ENCODE peak calls at places on chromosomes 16 and 17, in six cellular contexts. T, I, H, V, M and E are unnamed samples.

GRCh38 chr16:65667013-65667578 is 545.2 kb upstream of the CDH11 start:
- DNase-seq in I (no peak), T (no peak), M (no peak), H (peak; percentile 28), V (peak; percentile 45), E (peak; percentile 31)

GRCh38 chr17:44733753-44734152 is 25.0 kb upstream of the ADAM11 start:
- DNase-seq in M (no peak), H (no peak), T (no peak), I (no peak), V (peak; percentile 5), E (no peak)

GRCh38 chr16:53892155-53892554 is 188.2 kb downstream of the FTO start:
- DNase-seq in T (peak; percentile 52), V (peak; percentile 74), M (peak; percentile 45), I (peak; percentile 23), H (peak; percentile 81), E (peak; percentile 57)

GRCh38 chr17:59155439-59156177 is at the start of gene PRR11:
- DNase-seq in H (peak; percentile 100), T (peak; percentile 95), I (peak; percentile 92), V (peak; percentile 100), M (peak; percentile 100), E (peak; percentile 100)

GRCh38 chr17:59796138-59796537 is 88.7 kb downstream of the VMP1 start:
- DNase-seq in H (no peak), V (no peak), M (no peak), T (no peak), I (no peak), E (no peak)

GRCh38 chr17:3935140-3935542 is 18.9 kb upstream of the P2RX1 start:
- DNase-seq in H (peak; percentile 72), T (peak; percentile 81), I (peak; percentile 25), M (peak; percentile 20), V (peak; percentile 37), E (peak; percentile 63)

GRCh38 chr17:31321481-31321880 is at the start of gene EVI2A:
- DNase-seq in V (peak; percentile 92), I (peak; percentile 72), H (peak; percentile 88), T (peak; percentile 42), M (peak; percentile 78), E (peak; percentile 86)

GRCh38 chr17:30212750-30213149 is 22.7 kb downstream of the SLC6A4 start:
- DNase-seq in V (no peak), T (no peak), I (no peak), M (no peak), H (no peak), E (no peak)

GRCh38 chr16:5298202-5298601 is 200.6 kb upstream of the EEF2KMT start:
- DNase-seq in I (no peak), H (no peak), V (no peak), T (no peak), M (no peak), E (no peak)

GRCh38 chr17:21008516-21008915 is 34.3 kb downstream of the USP22 start:
- DNase-seq in T (no peak), I (no peak), V (no peak), H (no peak), M (no peak), E (no peak)

GRCh38 chr16:6031567-6031966 is 934.0 kb upstream of the EEF2KMT start:
- DNase-seq in V (no peak), H (no peak), T (no peak), M (no peak), I (no peak), E (no peak)

GRCh38 chr17:15660077-15660476 is 24.0 kb downstream of the TRIM16 start:
- DNase-seq in V (no peak), M (no peak), H (no peak), T (no peak), I (no peak), E (no peak)

GRCh38 chr16:53865492-53865863 is 161.5 kb downstream of the FTO start:
- DNase-seq in I (no peak), T (no peak), V (peak; percentile 69), M (peak; percentile 37), H (no peak), E (peak; percentile 61)

GRCh38 chr17:40356906-40357861 is 7.4 kb downstream of the GJD3 start:
- DNase-seq in I (no peak), V (no peak), M (no peak), H (no peak), T (no peak), E (no peak)

GRCh38 chr16:67259705-67260104 is 10.9 kb downstream of the SLC9A5 start:
- DNase-seq in H (no peak), M (no peak), T (no peak), I (no peak), V (no peak), E (no peak)

GRCh38 chr17:39929657-39930407 is 2.3 kb downstream of the LRRC3C start:
- DNase-seq in H (peak; percentile 82), V (peak; percentile 77), I (no peak), M (peak; percentile 64), T (no peak), E (peak; percentile 89)

GRCh38 chr17:76365256-76365903 is 11.7 kb upstream of the PRPSAP1 start:
- DNase-seq in I (no peak), H (no peak), M (no peak), V (no peak), T (no peak), E (no peak)
- TF ChIP-seq CTCF in I (no peak), H (no peak), M (peak; percentile 39), V (peak; percentile 48), T (no peak), E (no peak)

DNA sequence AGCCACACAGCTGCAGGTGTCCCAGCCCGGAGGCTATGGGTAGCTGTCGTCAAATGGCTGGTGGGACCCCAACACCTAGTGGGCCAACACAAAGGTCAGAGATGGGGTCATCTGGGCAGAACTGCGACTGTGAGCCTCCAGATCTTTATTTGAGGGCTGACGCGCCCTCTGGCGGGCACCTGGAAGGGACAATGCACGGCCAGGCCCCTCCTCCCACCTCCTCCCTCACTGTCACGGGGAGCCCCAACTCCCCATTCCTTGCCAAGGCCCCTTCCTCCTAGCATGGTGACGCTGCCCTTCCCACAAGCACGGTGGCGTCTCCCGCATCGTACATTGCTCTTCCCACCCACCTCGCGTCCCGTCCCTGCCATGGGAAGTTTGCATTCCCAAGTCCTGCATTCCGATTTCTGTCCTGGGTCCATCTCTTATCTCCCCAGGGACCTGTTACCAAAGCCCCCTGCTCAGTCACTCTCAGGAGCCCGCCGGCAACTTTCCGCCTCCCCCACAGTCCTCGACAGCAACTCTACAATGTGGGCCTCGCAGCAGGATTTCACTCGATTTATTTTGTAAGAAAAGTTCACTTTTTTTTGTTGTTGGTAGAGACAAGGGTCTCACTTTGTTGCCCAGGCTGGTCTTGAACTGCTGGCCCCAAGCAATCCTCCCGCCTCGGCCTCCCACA is 1.0 kb downstream of the TLE7 start:
- DNase-seq in T (no peak), I (no peak), H (no peak), M (no peak), V (no peak), E (no peak)
- TF ChIP-seq CTCF in T (no peak), I (no peak), H (no peak), M (no peak), V (no peak), E (no peak)

DNA sequence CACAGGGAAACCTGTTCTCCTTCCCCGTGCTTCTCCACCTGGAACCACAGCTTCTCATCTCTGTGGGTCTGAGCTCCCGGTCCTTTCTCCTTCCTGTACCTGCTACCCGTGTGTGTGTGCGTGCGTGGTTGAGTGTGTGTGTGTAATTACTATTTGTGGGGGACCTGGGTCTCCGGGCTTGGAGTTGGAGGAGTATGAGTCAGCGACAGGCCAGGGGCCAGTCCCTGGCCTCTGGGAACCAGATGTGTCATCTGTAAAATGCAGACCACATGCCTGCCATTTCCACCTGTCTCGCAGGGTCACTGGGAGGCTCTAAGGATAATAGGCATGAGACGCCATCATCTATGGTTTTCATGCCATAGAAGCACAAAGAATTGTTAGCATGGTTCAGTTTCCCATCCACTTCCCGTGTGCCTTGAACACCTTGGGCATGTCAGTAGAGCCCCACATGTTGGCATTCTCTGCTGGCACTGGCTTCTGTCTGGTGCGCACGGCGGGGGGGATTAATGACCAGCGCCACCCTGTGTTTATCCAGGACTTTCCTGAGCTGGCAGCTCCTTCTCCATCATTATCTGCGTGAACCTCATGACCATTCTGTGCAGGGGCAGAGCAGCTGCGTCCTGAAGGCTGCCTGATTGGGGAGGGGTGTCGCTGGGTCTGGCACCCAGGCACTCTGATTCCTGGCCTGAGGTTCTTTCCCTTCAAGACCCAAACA is 1.5 kb downstream of the ZNF205 start:
- DNase-seq in I (no peak), T (no peak), H (peak; percentile 56), M (peak; percentile 37), V (peak; percentile 47), E (no peak)
- TF ChIP-seq CTCF in I (no peak), T (no peak), H (no peak), M (no peak), V (no peak), E (no peak)

GRCh38 chr17:81512984-81513668 is 527 bp upstream of the ACTG1 start:
- DNase-seq in T (peak; percentile 80), V (peak; percentile 45), I (peak; percentile 56), M (no peak), H (peak; percentile 43), E (no peak)

GRCh38 chr17:81514735-81515529 is 2.3 kb upstream of the ACTG1 start:
- DNase-seq in M (peak; percentile 87), T (peak; percentile 90), V (peak; percentile 64), I (peak; percentile 60), H (peak; percentile 82), E (peak; percentile 68)

GRCh38 chr17:81514485-81514734 is 1.8 kb upstream of the ACTG1 start:
- DNase-seq in H (no peak), I (no peak), M (no peak), V (no peak), T (no peak), E (no peak)

GRCh38 chr17:81512560-81512983 is at the start of gene ACTG1:
- DNase-seq in H (peak; percentile 91), M (peak; percentile 94), T (peak; percentile 94), V (peak; percentile 90), I (peak; percentile 94), E (peak; percentile 79)

GRCh38 chr17:81513669-81514484 is 1.3 kb upstream of the ACTG1 start:
- DNase-seq in M (peak; percentile 74), H (peak; percentile 68), V (peak; percentile 69), T (peak; percentile 66), I (no peak), E (peak; percentile 64)
- TF ChIP-seq CTCF in M (no peak), H (no peak), V (no peak), T (no peak), I (no peak), E (no peak)

GRCh38 chr17:47603830-47604229 is 45.9 kb upstream of the KPNB1 start:
- DNase-seq in I (no peak), T (no peak), H (no peak), V (peak; percentile 18), M (no peak), E (no peak)
- TF ChIP-seq CTCF in I (no peak), T (no peak), H (no peak), V (no peak), M (no peak), E (no peak)

GRCh38 chr16:29819506-29819905 is 756 bp upstream of the MVP start:
- DNase-seq in V (no peak), T (peak; percentile 61), H (no peak), I (no peak), M (no peak), E (no peak)
- TF ChIP-seq CTCF in V (peak; percentile 24), T (no peak), H (no peak), I (no peak), M (no peak), E (no peak)

DNA sequence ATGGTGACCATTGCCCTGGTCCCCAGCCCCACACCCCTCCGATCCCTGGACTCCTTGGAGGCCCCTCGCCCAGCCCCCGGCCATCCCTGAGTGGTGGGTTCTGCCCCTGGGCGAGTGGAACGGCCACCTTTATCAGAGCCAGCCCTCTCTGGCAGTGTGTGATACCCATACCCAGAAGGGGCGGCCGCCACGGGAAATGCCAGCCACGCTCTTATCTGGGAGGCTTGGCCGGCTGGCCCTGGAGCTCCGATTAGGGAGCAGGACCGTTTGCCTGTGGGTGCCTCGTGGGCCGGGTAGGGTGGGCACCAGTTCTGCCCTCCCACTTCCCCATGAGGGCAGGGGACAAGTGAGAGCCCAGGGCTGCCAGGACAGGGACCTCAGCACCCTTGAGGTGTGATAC is 58.3 kb upstream of the ZC3H18 start:
- DNase-seq in V (no peak), M (no peak), T (no peak), H (no peak), I (no peak), E (no peak)
- TF ChIP-seq CTCF in V (no peak), M (no peak), T (no peak), H (no peak), I (no peak), E (no peak)